ENCODE peak calls at places on chromosomes 6 and 20, in four cellular contexts. T is kidney tubule cell; W is CD4-positive, alpha-beta memory T cell; A is HAP-1. J is an unnamed sample.

GRCh38 chr6:125597411-125598253 is 151.8 kb upstream of the HEY2 start:
- DNase-seq in T (peak; percentile 58), W (no peak), A (no peak), J (no peak)

GRCh38 chr6:130099119-130099518 is 80.7 kb downstream of the L3MBTL3 start:
- DNase-seq in T (no peak), W (no peak), A (no peak), J (no peak)

GRCh38 chr6:33277663-33278391 is 904 bp downstream of the B3GALT4 start:
- DNase-seq in T (no peak), W (peak; percentile 34), A (no peak), J (no peak)

GRCh38 chr6:113092795-113093194 is 745.7 kb downstream of the RFPL4B start:
- DNase-seq in T (no peak), W (no peak), A (no peak), J (no peak)

GRCh38 chr6:47132724-47133123 is 90.6 kb upstream of the ADGRF1 start:
- DNase-seq in T (no peak), W (no peak), A (no peak), J (no peak)

GRCh38 chr20:33773412-33774089 is 37.6 kb upstream of the CHMP4B start:
- DNase-seq in T (no peak), W (no peak), A (no peak), J (no peak)

GRCh38 chr6:122431780-122432179 is 32.3 kb downstream of the HSF2 start:
- DNase-seq in T (no peak), W (no peak), A (no peak), J (no peak)

GRCh38 chr6:116111552-116112528 is 11.2 kb downstream of the NT5DC1 start:
- DNase-seq in T (peak; percentile 57), W (no peak), A (no peak), J (no peak)

GRCh38 chr20:24406761-24407550 is 62.5 kb upstream of the SYNDIG1 start:
- DNase-seq in T (no peak), W (no peak), A (no peak), J (no peak)

GRCh38 chr6:117514655-117515054 is 32.2 kb downstream of the DCBLD1 start:
- DNase-seq in T (no peak), W (no peak), A (no peak), J (no peak)

GRCh38 chr6:168120390-168121307 is 41.6 kb upstream of the FRMD1 start:
- DNase-seq in T (no peak), W (no peak), A (no peak), J (no peak)

GRCh38 chr20:16714765-16715164 is 15.1 kb upstream of the SNRPB2 start:
- DNase-seq in T (no peak), W (no peak), A (no peak), J (no peak)

GRCh38 chr6:79868098-79868722 is 79.1 kb downstream of the ELOVL4 start:
- DNase-seq in T (peak; percentile 71), W (peak; percentile 58), A (peak; percentile 77), J (no peak)

GRCh38 chr20:5000263-5001173 is 792 bp downstream of the SLC23A2 start:
- DNase-seq in T (no peak), W (peak; percentile 13), A (no peak), J (no peak)

GRCh38 chr20:63137851-63138415 is 78.0 kb downstream of the YTHDF1 start:
- DNase-seq in T (no peak), W (no peak), A (no peak), J (no peak)

GRCh38 chr6:47221565-47221964 is 88.1 kb downstream of the TNFRSF21 start:
- DNase-seq in T (no peak), W (no peak), A (peak; percentile 42), J (no peak)

GRCh38 chr6:44542401-44543116 is 155.1 kb downstream of the CDC5L start:
- DNase-seq in T (no peak), W (no peak), A (no peak), J (no peak)

GRCh38 chr20:23257848-23258746 is 92.5 kb upstream of the NXT1 start:
- DNase-seq in T (peak; percentile 87), W (no peak), A (no peak), J (peak; percentile 87)

GRCh38 chr6:135880066-135880972 is 28.8 kb downstream of the PDE7B start:
- DNase-seq in T (peak; percentile 65), W (peak; percentile 77), A (no peak), J (peak; percentile 82)

GRCh38 chr20:38173237-38174156 is 8.4 kb upstream of the TGM2 start:
- DNase-seq in T (peak; percentile 87), W (no peak), A (peak; percentile 16), J (peak; percentile 78)

J was measured in skeletal muscle cell.